ENCODE peak calls at places on chromosomes 11 and 22, in six cellular contexts. L is GM12878, A is DND-41, Y is mammary epithelial cell, N is H9, U is SK-N-SH. J is an unnamed sample.

GRCh38 chr11:57263351-57263750 is 26.3 kb upstream of the APLNR start:
- DNase-seq in L (no peak), A (no peak), Y (no peak), N (no peak), U (no peak), J (no peak)

GRCh38 chr11:68677432-68677831 is 6.9 kb upstream of the GAL start:
- DNase-seq in L (no peak), A (no peak), Y (peak; percentile 75), N (peak; percentile 89), U (peak; percentile 83), J (peak; percentile 93)

GRCh38 chr22:26636296-26636695 is 14.5 kb downstream of the CRYBA4 start:
- DNase-seq in L (no peak), A (no peak), Y (no peak), N (no peak), U (no peak), J (no peak)

GRCh38 chr11:24820541-24820940 is 323.7 kb downstream of the LUZP2 start:
- DNase-seq in L (no peak), A (no peak), Y (no peak), N (no peak), U (no peak), J (no peak)

GRCh38 chr11:28526406-28526751 is 418.2 kb downstream of the METTL15 start:
- DNase-seq in L (no peak), A (no peak), Y (no peak), N (no peak), U (no peak), J (peak; percentile 24)

GRCh38 chr11:86874314-86875056 is 74.1 kb downstream of the PRSS23 start:
- DNase-seq in L (no peak), A (no peak), Y (no peak), N (no peak), U (no peak), J (peak; percentile 11)

GRCh38 chr11:103803062-103803461 is 233.4 kb upstream of the DDI1 start:
- DNase-seq in L (no peak), A (no peak), Y (no peak), N (no peak), U (no peak), J (no peak)

GRCh38 chr11:60918941-60919275 is 5.0 kb downstream of the TMEM109 start:
- DNase-seq in L (no peak), A (no peak), Y (peak; percentile 76), N (no peak), U (no peak), J (peak; percentile 45)

GRCh38 chr11:122910775-122911174 is 28.2 kb downstream of the JHY start:
- DNase-seq in L (no peak), A (no peak), Y (peak; percentile 8), N (no peak), U (peak; percentile 30), J (peak; percentile 29)

GRCh38 chr11:32809313-32809712 is 14.9 kb upstream of the CCDC73 start:
- DNase-seq in L (no peak), A (peak; percentile 68), Y (peak; percentile 67), N (peak; percentile 79), U (peak; percentile 62), J (peak; percentile 78)

GRCh38 chr11:46345131-46345597 is 2.1 kb upstream of the DGKZ start:
- DNase-seq in L (no peak), A (no peak), Y (peak; percentile 86), N (peak; percentile 83), U (no peak), J (no peak)

GRCh38 chr11:61041755-61042518 is 60.4 kb upstream of the CD5 start:
- DNase-seq in L (no peak), A (peak; percentile 80), Y (no peak), N (peak; percentile 62), U (no peak), J (peak; percentile 17)

GRCh38 chr11:69950120-69950519 is 128.0 kb upstream of the ANO1 start:
- DNase-seq in L (no peak), A (peak; percentile 10), Y (peak; percentile 47), N (peak; percentile 85), U (peak; percentile 58), J (peak; percentile 20)

GRCh38 chr11:77396305-77396704 is 77.6 kb downstream of the PAK1 start:
- DNase-seq in L (no peak), A (no peak), Y (no peak), N (no peak), U (no peak), J (no peak)
- H3K79me2 ChIP-seq in L (peaks cover 69% of the 10 kb centered on the region), A (peaks cover 10% of the 10 kb centered on the region), Y (peaks cover 72% of the 10 kb centered on the region), N (peaks cover 34% of the 10 kb centered on the region), U (no peaks in the 10 kb centered on the region), J (peaks cover 4% of the 10 kb centered on the region)

DNA sequence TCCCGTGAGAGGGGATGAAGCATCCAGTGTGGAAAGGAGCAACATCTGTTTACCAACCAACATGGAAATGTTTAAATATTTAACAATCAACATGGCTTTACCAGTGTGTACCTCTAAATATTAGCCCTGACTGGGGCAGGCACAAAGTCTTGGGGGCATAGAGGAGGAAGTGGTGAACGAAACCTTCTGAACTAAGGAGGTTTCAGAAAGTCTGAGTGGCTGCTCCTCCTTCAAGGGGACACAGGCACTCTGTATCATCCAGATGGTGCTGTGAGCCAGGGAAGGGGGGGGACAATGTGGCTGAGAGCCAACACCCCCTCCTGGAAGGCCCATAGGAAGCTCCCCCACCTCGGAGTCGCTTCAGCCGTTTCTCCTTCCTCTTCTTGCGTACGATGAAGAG is 107.6 kb downstream of the CEP164 start:
- DNase-seq in L (no peak), A (no peak), Y (no peak), N (no peak), U (no peak), J (no peak)
- H3K9me3 ChIP-seq in L (no peaks in the 10 kb centered on the region), A (no peaks in the 10 kb centered on the region), Y (no peaks in the 10 kb centered on the region), N (no peaks in the 10 kb centered on the region), U (no peaks in the 10 kb centered on the region), J (no peaks in the 10 kb centered on the region)

GRCh38 chr11:16945671-16946469 is 68.3 kb downstream of the PLEKHA7 start:
- DNase-seq in L (peak; percentile 61), A (peak; percentile 49), Y (peak; percentile 65), N (peak; percentile 62), U (peak; percentile 77), J (peak; percentile 60)
- H3K79me2 ChIP-seq in L (no peaks in the 10 kb centered on the region), A (no peaks in the 10 kb centered on the region), Y (no peaks in the 10 kb centered on the region), N (no peaks in the 10 kb centered on the region), U (no peaks in the 10 kb centered on the region), J (no peaks in the 10 kb centered on the region)

GRCh38 chr22:47408409-47408808 is 646.0 kb downstream of the TBC1D22A start:
- DNase-seq in L (no peak), A (no peak), Y (no peak), N (no peak), U (no peak), J (no peak)
- H3K9me3 ChIP-seq in L (no peaks in the 10 kb centered on the region), A (no peaks in the 10 kb centered on the region), Y (peaks cover 32% of the 10 kb centered on the region), N (peaks cover 86% of the 10 kb centered on the region), U (no peaks in the 10 kb centered on the region), J (no peaks in the 10 kb centered on the region)

J was measured in fibroblast of lung.